ENCODE peak calls at places on chromosome 19, in eight cellular contexts. A, X, J, I, M, W, D and L are unnamed samples.

GRCh38 chr19:33370783-33371182 is 2.7 kb upstream of the CEBPG start:
- DNase-seq in A (no peak), J (peak), D (no peak), M (no peak), X (no peak), W (no peak), I (no peak), L (peak)

GRCh38 chr19:58054792-58055482 is 4.1 kb upstream of the ZNF135 start:
- DNase-seq in M (peak), I (peak), J (no peak), W (no peak), X (peak), A (no peak), D (no peak), L (no peak)

GRCh38 chr19:35272122-35272715 is 3.5 kb downstream of the USF2 start:
- DNase-seq in D (no peak), A (no peak), W (no peak), X (peak), M (no peak), I (no peak), J (no peak), L (no peak)

GRCh38 chr19:30340724-30341595 is 31.2 kb upstream of the ZNF536 start:
- DNase-seq in I (no peak), D (no peak), A (no peak), J (no peak), W (no peak), M (no peak), X (no peak), L (no peak)

GRCh38 chr19:4988770-4989251 is 19.9 kb downstream of the KDM4B start:
- DNase-seq in W (no peak), M (no peak), D (no peak), J (no peak), I (peak), X (peak), A (peak), L (no peak)

GRCh38 chr19:43902399-43902798 is 32.7 kb downstream of the ZNF45 start:
- DNase-seq in D (no peak), J (no peak), I (no peak), A (no peak), M (no peak), X (no peak), W (no peak), L (no peak)

GRCh38 chr19:55255618-55256423 is 3.0 kb downstream of the PPP6R1 start:
- DNase-seq in I (no peak), W (no peak), A (no peak), D (peak), M (no peak), X (no peak), J (no peak), L (peak)

GRCh38 chr19:40601061-40601973 is at the start of gene LTBP4:
- DNase-seq in I (peak), A (no peak), M (no peak), W (no peak), X (peak), D (peak), J (no peak), L (no peak)

GRCh38 chr19:660793-661426 is 2.1 kb downstream of the RNF126 start:
- DNase-seq in A (no peak), W (no peak), I (no peak), D (no peak), M (no peak), X (no peak), J (no peak), L (no peak)

GRCh38 chr19:30811397-30812098 is 439.4 kb downstream of the ZNF536 start:
- DNase-seq in D (no peak), A (no peak), W (no peak), I (no peak), J (no peak), M (no peak), X (no peak), L (no peak)

GRCh38 chr19:12726988-12727316 is 3.2 kb upstream of the TNPO2 start:
- DNase-seq in M (no peak), D (no peak), W (no peak), X (no peak), I (no peak), J (no peak), A (no peak), L (no peak)